ENCODE peak calls at places on chromosomes 4 and X, in five cellular contexts. One of them, this sample, is unnamed. For H3K36me3, the result is how much of the 10 kb centered on the place peaks cover.

GRCh38 chr4:128524311-128524710 is 236.7 kb upstream of the PGRMC2 start:
- DNase-seq in stomach: peak
- DNase-seq in tibial nerve: no peak
- DNase-seq in sigmoid colon: no peak
- DNase-seq in SK-N-SH: no peak
- DNase-seq in this sample: peak

GRCh38 chr4:52572936-52573485 is 86.1 kb downstream of the USP46 start:
- DNase-seq in SK-N-SH: no peak
- DNase-seq in sigmoid colon: no peak
- DNase-seq in stomach: no peak
- DNase-seq in tibial nerve: no peak
- DNase-seq in this sample: no peak

GRCh38 chrX:26511621-26512363 is 295.8 kb downstream of the MAGEB5 start:
- DNase-seq in SK-N-SH: no peak
- DNase-seq in stomach: no peak
- DNase-seq in tibial nerve: no peak
- DNase-seq in sigmoid colon: no peak
- DNase-seq in this sample: no peak

GRCh38 chrX:102860235-102860634 is 76.8 kb upstream of the RAB40AL start:
- DNase-seq in sigmoid colon: no peak
- DNase-seq in stomach: no peak
- DNase-seq in SK-N-SH: no peak
- DNase-seq in tibial nerve: no peak
- DNase-seq in this sample: no peak

GRCh38 chr4:137819964-137820383 is 287.7 kb upstream of the PCDH18 start:
- DNase-seq in stomach: no peak
- DNase-seq in tibial nerve: no peak
- DNase-seq in SK-N-SH: peak
- DNase-seq in sigmoid colon: no peak
- DNase-seq in this sample: no peak

GRCh38 chrX:4550018-4550417 is 836.6 kb upstream of the PRKX start:
- DNase-seq in stomach: no peak
- DNase-seq in SK-N-SH: peak
- DNase-seq in sigmoid colon: no peak
- DNase-seq in tibial nerve: no peak
- DNase-seq in this sample: no peak

GRCh38 chr4:98341309-98341708 is 80.1 kb downstream of the RAP1GDS1 start:
- DNase-seq in stomach: no peak
- DNase-seq in SK-N-SH: peak
- DNase-seq in tibial nerve: no peak
- DNase-seq in sigmoid colon: no peak
- DNase-seq in this sample: no peak

GRCh38 chrX:134670241-134670811 is 12.1 kb upstream of the PLAC1 start:
- DNase-seq in tibial nerve: no peak
- DNase-seq in stomach: peak
- DNase-seq in sigmoid colon: no peak
- DNase-seq in SK-N-SH: no peak
- DNase-seq in this sample: no peak

GRCh38 chr4:73539386-73539785 is 57.8 kb downstream of the AFM start:
- DNase-seq in sigmoid colon: no peak
- DNase-seq in tibial nerve: no peak
- DNase-seq in stomach: no peak
- DNase-seq in SK-N-SH: no peak
- DNase-seq in this sample: no peak

GRCh38 chr4:16264798-16265197 is 38.5 kb upstream of the TAPT1 start:
- DNase-seq in tibial nerve: peak
- DNase-seq in stomach: no peak
- DNase-seq in SK-N-SH: peak
- DNase-seq in sigmoid colon: no peak
- DNase-seq in this sample: no peak

GRCh38 chr4:45621926-45622325 is 501.9 kb downstream of the GABRG1 start:
- DNase-seq in sigmoid colon: no peak
- DNase-seq in stomach: no peak
- DNase-seq in SK-N-SH: no peak
- DNase-seq in tibial nerve: no peak
- DNase-seq in this sample: no peak

GRCh38 chrX:67780694-67781109 is 236.9 kb downstream of the AR start:
- DNase-seq in sigmoid colon: peak
- DNase-seq in stomach: peak
- DNase-seq in tibial nerve: peak
- DNase-seq in SK-N-SH: no peak
- DNase-seq in this sample: peak

GRCh38 chr4:110306363-110306762 is 107.9 kb upstream of the ELOVL6 start:
- DNase-seq in SK-N-SH: peak
- DNase-seq in tibial nerve: no peak
- DNase-seq in stomach: no peak
- DNase-seq in sigmoid colon: no peak
- DNase-seq in this sample: no peak

GRCh38 chrX:41449615-41450014 is 2.5 kb downstream of the NYX start:
- DNase-seq in SK-N-SH: no peak
- DNase-seq in stomach: no peak
- DNase-seq in sigmoid colon: no peak
- DNase-seq in tibial nerve: peak
- DNase-seq in this sample: no peak

GRCh38 chr4:113899260-113900177 is 79.9 kb downstream of the ARSJ start:
- DNase-seq in stomach: no peak
- DNase-seq in tibial nerve: no peak
- DNase-seq in sigmoid colon: no peak
- DNase-seq in SK-N-SH: no peak
- DNase-seq in this sample: peak

GRCh38 chrX:69556094-69557011 is 52.2 kb downstream of the NALF2 start:
- DNase-seq in stomach: no peak
- DNase-seq in sigmoid colon: no peak
- DNase-seq in SK-N-SH: no peak
- DNase-seq in tibial nerve: no peak
- DNase-seq in this sample: no peak

GRCh38 chr4:74056858-74057562 is 18.5 kb upstream of the CXCL3 start:
- DNase-seq in sigmoid colon: no peak
- DNase-seq in SK-N-SH: no peak
- DNase-seq in stomach: no peak
- DNase-seq in tibial nerve: no peak
- DNase-seq in this sample: no peak

GRCh38 chrX:155662297-155662696 is 49.5 kb upstream of the TMLHE start:
- DNase-seq in tibial nerve: no peak
- DNase-seq in sigmoid colon: no peak
- DNase-seq in stomach: no peak
- DNase-seq in SK-N-SH: no peak
- DNase-seq in this sample: no peak

GRCh38 chr4:56990109-56990508 is 11.4 kb downstream of the POLR2B start:
- DNase-seq in SK-N-SH: no peak
- DNase-seq in sigmoid colon: no peak
- DNase-seq in stomach: no peak
- DNase-seq in tibial nerve: no peak
- DNase-seq in this sample: no peak

GRCh38 chr4:127355738-127356137 is 277.0 kb upstream of the INTU start:
- DNase-seq in SK-N-SH: no peak
- DNase-seq in sigmoid colon: no peak
- DNase-seq in tibial nerve: no peak
- DNase-seq in stomach: peak
- DNase-seq in this sample: no peak

GRCh38 chr4:11603594-11604194 is 175.0 kb upstream of the HS3ST1 start:
- DNase-seq in stomach: no peak
- DNase-seq in SK-N-SH: no peak
- DNase-seq in tibial nerve: no peak
- DNase-seq in sigmoid colon: no peak
- DNase-seq in this sample: no peak

GRCh38 chr4:123449780-123450179 is 53.2 kb downstream of the SPRY1 start:
- DNase-seq in stomach: no peak
- DNase-seq in SK-N-SH: no peak
- DNase-seq in sigmoid colon: no peak
- DNase-seq in tibial nerve: no peak
- DNase-seq in this sample: no peak

GRCh38 chrX:16096131-16096530 is 27.2 kb upstream of the GRPR start:
- DNase-seq in stomach: no peak
- DNase-seq in tibial nerve: no peak
- DNase-seq in sigmoid colon: no peak
- DNase-seq in SK-N-SH: no peak
- DNase-seq in this sample: no peak

GRCh38 chr4:148065069-148065468 is 333.2 kb downstream of the ARHGAP10 start:
- DNase-seq in sigmoid colon: no peak
- DNase-seq in tibial nerve: no peak
- DNase-seq in SK-N-SH: no peak
- DNase-seq in stomach: no peak
- DNase-seq in this sample: no peak

GRCh38 chr4:38856524-38857337 is at the start of gene TLR6:
- DNase-seq in tibial nerve: peak
- DNase-seq in SK-N-SH: peak
- DNase-seq in sigmoid colon: no peak
- DNase-seq in stomach: peak
- DNase-seq in this sample: peak

GRCh38 chr4:53026233-53026632 is 164.1 kb downstream of the RASL11B start:
- DNase-seq in SK-N-SH: peak
- DNase-seq in sigmoid colon: no peak
- DNase-seq in tibial nerve: no peak
- DNase-seq in stomach: no peak
- DNase-seq in this sample: no peak

GRCh38 chr4:27305246-27305645 is 444.6 kb downstream of the STIM2 start:
- DNase-seq in tibial nerve: no peak
- DNase-seq in sigmoid colon: no peak
- DNase-seq in stomach: no peak
- DNase-seq in SK-N-SH: no peak
- DNase-seq in this sample: no peak

GRCh38 chr4:110631582-110632505 is 9.0 kb upstream of the PITX2 start:
- DNase-seq in SK-N-SH: peak
- DNase-seq in sigmoid colon: peak
- DNase-seq in stomach: peak
- DNase-seq in tibial nerve: peak
- DNase-seq in this sample: peak

GRCh38 chr4:99915449-99915848 is 21.2 kb upstream of the LAMTOR3 start:
- DNase-seq in sigmoid colon: no peak
- DNase-seq in stomach: no peak
- DNase-seq in SK-N-SH: no peak
- DNase-seq in tibial nerve: no peak
- DNase-seq in this sample: no peak

GRCh38 chrX:56576721-56577120 is 13.3 kb downstream of the UBQLN2 start:
- DNase-seq in SK-N-SH: no peak
- DNase-seq in sigmoid colon: no peak
- DNase-seq in stomach: no peak
- DNase-seq in tibial nerve: no peak
- DNase-seq in this sample: no peak

DNA sequence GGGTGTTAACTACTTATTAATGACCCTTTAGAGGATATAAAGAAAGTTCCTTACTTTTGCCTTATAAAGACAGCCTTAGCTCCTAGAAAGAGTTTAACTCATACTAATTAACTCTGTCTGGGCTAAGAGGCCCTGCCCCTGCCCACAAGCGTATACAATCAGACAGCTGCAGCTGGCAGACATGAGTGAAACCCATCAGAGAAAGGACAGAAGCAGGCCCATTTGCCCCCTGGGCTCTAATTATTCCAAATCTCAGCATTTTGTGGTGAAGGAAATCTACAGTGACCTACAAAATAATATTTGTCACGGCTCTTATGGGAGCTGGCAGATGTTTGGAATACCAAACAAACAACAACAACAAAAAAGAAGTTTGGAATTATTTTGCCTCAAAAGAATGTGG is 71.8 kb downstream of the CHRDL1 start:
- DNase-seq in tibial nerve: no peak
- DNase-seq in stomach: no peak
- DNase-seq in SK-N-SH: no peak
- DNase-seq in sigmoid colon: no peak
- DNase-seq in this sample: no peak
- TF ChIP-seq EP300 in tibial nerve: no peak
- TF ChIP-seq EP300 in stomach: no peak
- TF ChIP-seq EP300 in SK-N-SH: no peak
- TF ChIP-seq EP300 in sigmoid colon: no peak
- TF ChIP-seq EP300 in this sample: no peak

DNA sequence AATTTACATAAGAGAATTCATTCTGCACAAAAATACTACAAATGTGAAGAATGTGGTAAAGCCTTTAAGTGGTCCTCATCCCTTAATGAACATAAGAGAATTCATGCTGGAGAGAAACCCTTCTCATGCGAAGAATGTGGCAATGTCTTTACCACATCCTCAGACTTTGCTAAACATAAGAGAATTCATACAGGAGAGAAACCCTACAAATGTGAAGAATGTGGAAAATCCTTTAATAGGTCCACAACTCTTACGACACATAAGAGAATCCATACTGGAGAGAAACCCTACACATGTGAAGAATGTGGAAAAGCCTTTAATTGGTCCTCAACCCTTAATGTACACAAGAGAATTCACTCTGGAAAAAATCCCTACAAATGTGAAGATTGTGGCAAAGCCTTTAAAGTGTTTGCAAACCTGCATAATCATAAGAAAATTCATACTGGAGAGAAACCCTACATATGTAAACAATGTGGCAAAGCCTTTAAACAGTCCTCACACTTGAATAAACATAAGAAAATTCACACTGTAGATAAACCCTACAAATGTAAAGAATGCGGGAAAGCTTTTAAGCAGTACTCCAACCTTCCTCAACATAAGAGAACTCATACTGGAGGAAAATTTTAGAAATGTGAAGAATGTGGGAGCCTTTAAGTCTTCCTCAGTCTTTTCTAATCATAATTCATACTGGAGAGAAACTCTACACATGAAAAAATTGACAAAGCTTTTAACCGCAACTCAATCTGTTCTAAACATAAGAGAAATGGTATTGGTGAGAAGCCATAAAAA is 37.4 kb downstream of the ZNF718 start:
- DNase-seq in tibial nerve: no peak
- DNase-seq in sigmoid colon: no peak
- DNase-seq in SK-N-SH: no peak
- DNase-seq in stomach: no peak
- DNase-seq in this sample: no peak
- H3K4me3 ChIP-seq in tibial nerve: no peak
- H3K4me3 ChIP-seq in sigmoid colon: no peak
- H3K4me3 ChIP-seq in SK-N-SH: no peak
- H3K4me3 ChIP-seq in stomach: no peak
- H3K4me3 ChIP-seq in this sample: no peak

GRCh38 chrX:128800138-128800537 is 723.2 kb downstream of the SMARCA1 start:
- DNase-seq in stomach: no peak
- DNase-seq in tibial nerve: no peak
- DNase-seq in SK-N-SH: peak
- DNase-seq in sigmoid colon: no peak
- DNase-seq in this sample: no peak
- H3K36me3 ChIP-seq in stomach: under half
- H3K36me3 ChIP-seq in tibial nerve: under half
- H3K36me3 ChIP-seq in SK-N-SH: under half
- H3K36me3 ChIP-seq in sigmoid colon: under half
- H3K36me3 ChIP-seq in this sample: under half

GRCh38 chrX:108299704-108300103 is 138.5 kb downstream of the COL4A6 start:
- DNase-seq in SK-N-SH: no peak
- DNase-seq in stomach: no peak
- DNase-seq in sigmoid colon: no peak
- DNase-seq in tibial nerve: no peak
- DNase-seq in this sample: no peak
- TF ChIP-seq EP300 in SK-N-SH: no peak
- TF ChIP-seq EP300 in stomach: no peak
- TF ChIP-seq EP300 in sigmoid colon: no peak
- TF ChIP-seq EP300 in tibial nerve: no peak
- TF ChIP-seq EP300 in this sample: no peak

This sample was measured in transverse colon.